ENCODE peak calls at places on chromosomes 6 and 20, in seven cellular contexts. I is K562; W is naive thymus-derived CD4-positive, alpha-beta T cell; D is lower lobe of right lung; M is colonic mucosa; Y is ascending aorta; X is fibroblast of lung. G is an unnamed sample. For H3K9me3 and H3K27me3, the result is how much of the 10 kb centered on the place peaks cover.

GRCh38 chr6:112153926-112154621 is 66.7 kb downstream of the FAM229B start:
- DNase-seq in I (no peak), W (no peak), D (no peak), M (no peak), Y (no peak), X (peak), G (no peak)

GRCh38 chr6:96899019-96899418 is 1.3 kb upstream of the NDUFAF4 start:
- DNase-seq in I (no peak), W (no peak), D (no peak), M (peak), Y (no peak), X (peak), G (peak)

GRCh38 chr20:47204008-47204745 is 152.3 kb downstream of the ZMYND8 start:
- DNase-seq in I (no peak), W (no peak), D (no peak), M (no peak), Y (no peak), X (peak), G (no peak)

GRCh38 chr6:25945175-25945574 is 14.7 kb upstream of the SLC17A2 start:
- DNase-seq in I (no peak), W (no peak), D (no peak), M (no peak), Y (no peak), X (no peak), G (no peak)

GRCh38 chr20:4101910-4102309 is 86.6 kb upstream of the RNF24 start:
- DNase-seq in I (no peak), W (no peak), D (no peak), M (no peak), Y (no peak), X (no peak), G (no peak)

GRCh38 chr20:8331740-8332412 is 199.8 kb downstream of the PLCB1 start:
- DNase-seq in I (no peak), W (no peak), D (no peak), M (no peak), Y (no peak), X (peak), G (no peak)

GRCh38 chr6:37019065-37019450 is 13.6 kb downstream of the FGD2 start:
- DNase-seq in I (no peak), W (no peak), D (no peak), M (no peak), Y (no peak), X (no peak), G (no peak)

GRCh38 chr6:106411643-106412200 is 51.2 kb downstream of the CRYBG1 start:
- DNase-seq in I (peak), W (no peak), D (no peak), M (peak), Y (no peak), X (no peak), G (no peak)

GRCh38 chr6:61210549-61210948 is 1075.5 kb downstream of the KHDRBS2 start:
- DNase-seq in I (no peak), W (no peak), D (no peak), M (no peak), Y (no peak), X (peak), G (no peak)
- H3K9me3 ChIP-seq in I (under half), W (under half), D (under half), M (under half), Y (under half), X (under half), G (under half)

DNA sequence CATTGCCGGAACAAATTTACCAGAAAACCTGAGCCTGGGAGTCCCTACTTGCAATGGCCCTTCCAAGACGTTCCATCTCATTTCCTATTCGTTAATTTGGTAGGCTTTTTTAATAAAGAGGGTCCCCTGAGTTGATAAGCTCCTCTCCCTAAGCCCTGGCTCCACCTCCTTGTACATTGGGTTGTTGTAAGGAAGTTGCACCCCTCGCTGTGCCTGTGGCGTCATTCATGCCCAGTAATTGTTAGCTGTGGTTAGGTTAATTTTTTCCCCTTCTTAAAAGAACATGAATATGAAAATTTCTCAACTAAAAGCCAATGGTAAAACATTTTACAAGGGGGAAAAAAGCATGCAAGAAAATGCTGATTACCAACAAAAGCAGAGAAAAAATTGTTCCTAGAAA is 91.9 kb downstream of the SLC24A3 start:
- DNase-seq in I (no peak), W (no peak), D (no peak), M (no peak), Y (no peak), X (no peak), G (no peak)
- H3K27me3 ChIP-seq in I (under half), W (under half), D (under half), M (under half), Y (under half), X (under half), G (under half)

DNA sequence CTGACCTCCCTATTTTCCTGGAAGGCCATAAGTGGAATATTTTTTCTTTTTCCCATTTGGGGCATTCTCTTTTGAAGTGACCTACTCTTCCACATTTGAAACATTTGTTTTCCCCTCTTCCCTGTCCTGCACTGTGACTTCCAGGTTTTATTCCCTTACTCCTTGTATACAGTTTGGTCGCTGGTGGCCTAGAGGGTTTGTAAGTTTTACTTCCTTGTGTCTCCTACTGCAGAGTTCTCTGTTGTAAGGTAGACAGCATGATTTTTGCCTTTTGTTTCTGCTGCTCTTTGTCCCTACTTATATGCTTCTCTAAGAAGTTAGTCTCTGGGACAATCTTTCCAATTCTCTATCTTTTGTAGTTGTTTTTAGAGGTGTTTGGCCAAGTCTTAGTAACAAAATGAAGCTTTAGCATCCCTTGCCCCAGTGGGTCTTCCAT is 7.4 kb upstream of the ZNFX1 start:
- DNase-seq in I (no peak), W (no peak), D (no peak), M (no peak), Y (no peak), X (no peak), G (no peak)
- H3K9me3 ChIP-seq in I (under half), W (under half), D (under half), M (under half), Y (half or more), X (under half), G (under half)

GRCh38 chr6:147528511-147529145 is 20.1 kb downstream of the SAMD5 start:
- DNase-seq in I (no peak), W (no peak), D (no peak), M (no peak), Y (no peak), X (no peak), G (no peak)
- H3K27me3 ChIP-seq in I (under half), W (under half), D (under half), M (under half), Y (under half), X (under half), G (under half)

DNA sequence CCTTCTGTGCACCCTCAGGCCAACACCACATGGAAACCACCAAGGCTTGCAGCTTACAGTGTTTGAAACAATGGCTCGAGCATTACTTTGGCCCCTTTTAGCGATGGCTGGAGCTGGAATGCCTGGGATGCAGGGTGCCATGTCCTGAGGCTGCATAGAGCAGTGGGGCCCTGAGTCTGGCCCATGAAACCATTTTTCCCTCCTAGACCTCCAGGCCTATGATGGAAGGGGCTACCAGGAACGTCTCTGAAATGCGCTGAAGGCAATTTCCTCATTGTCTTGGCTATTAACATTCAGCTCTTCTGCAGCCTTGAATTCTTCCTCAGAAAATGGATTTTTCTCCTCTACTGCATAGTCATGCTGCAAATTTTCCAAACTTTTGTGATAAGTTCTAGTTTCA is 29.9 kb upstream of the SERINC1 start:
- DNase-seq in I (no peak), W (no peak), D (no peak), M (no peak), Y (no peak), X (no peak), G (no peak)
- H3K9me3 ChIP-seq in I (under half), W (under half), D (under half), M (under half), Y (under half), X (under half), G (under half)

GRCh38 chr20:61847420-61847748 is 218.3 kb downstream of the TAF4 start:
- DNase-seq in I (no peak), W (no peak), D (peak), M (no peak), Y (no peak), X (no peak), G (no peak)
- H3K27me3 ChIP-seq in I (half or more), W (under half), D (under half), M (under half), Y (under half), X (under half), G (under half)

GRCh38 chr20:56088381-56088780 is 83.1 kb upstream of the CBLN4 start:
- DNase-seq in I (no peak), W (no peak), D (no peak), M (no peak), Y (no peak), X (no peak), G (no peak)
- H3K9me3 ChIP-seq in I (under half), W (under half), D (under half), M (under half), Y (under half), X (under half), G (under half)

GRCh38 chr6:28707387-28708282 is 182.0 kb downstream of the GPX5 start:
- DNase-seq in I (no peak), W (no peak), D (no peak), M (no peak), Y (no peak), X (no peak), G (no peak)
- H3K27me3 ChIP-seq in I (under half), W (under half), D (half or more), M (under half), Y (under half), X (under half), G (under half)

GRCh38 chr20:23907579-23907978 is 28.0 kb upstream of the CST5 start:
- DNase-seq in I (no peak), W (no peak), D (no peak), M (no peak), Y (no peak), X (no peak), G (no peak)
- H3K9me3 ChIP-seq in I (under half), W (under half), D (under half), M (under half), Y (under half), X (under half), G (under half)

G was measured in HAP-1.